ENCODE peak calls at places on chromosomes 6 and 20, in four cellular contexts. C is IMR-90, J is SK-N-SH, S is K562. U is an unnamed sample.

GRCh38 chr20:37282558-37282957 is 6.9 kb upstream of the MANBAL start:
- DNase-seq in J (no peak), C (peak; percentile 81), S (no peak), U (peak; percentile 79)

GRCh38 chr6:20166226-20166625 is 46.0 kb downstream of the MBOAT1 start:
- DNase-seq in C (no peak), J (no peak), S (no peak), U (no peak)

GRCh38 chr6:16354692-16355091 is 116.3 kb downstream of the GMPR start:
- DNase-seq in C (no peak), J (peak; percentile 61), S (no peak), U (no peak)

GRCh38 chr20:37394543-37395410 is 48.8 kb downstream of the SRC start:
- DNase-seq in C (no peak), S (no peak), J (peak; percentile 91), U (no peak)

GRCh38 chr20:17536944-17537444 is 5.8 kb upstream of the BFSP1 start:
- DNase-seq in C (peak; percentile 76), J (peak; percentile 78), S (peak; percentile 68), U (peak; percentile 90)

GRCh38 chr6:149925974-149926777 is 3.3 kb upstream of the RAET1G start:
- DNase-seq in J (peak; percentile 80), S (peak; percentile 78), C (peak; percentile 66), U (peak; percentile 33)

GRCh38 chr20:641516-641913 is 11.5 kb downstream of the SRXN1 start:
- DNase-seq in S (peak; percentile 71), J (peak; percentile 88), C (no peak), U (peak; percentile 86)

GRCh38 chr6:41284726-41285125 is 1.8 kb downstream of the TREM1 start:
- DNase-seq in S (peak; percentile 3), J (no peak), C (peak; percentile 20), U (no peak)

GRCh38 chr6:44020664-44021425 is 106.4 kb downstream of the MRPL14 start:
- DNase-seq in J (no peak), S (no peak), C (no peak), U (no peak)

GRCh38 chr6:133699986-133700385 is 188.9 kb upstream of the TCF21 start:
- DNase-seq in J (no peak), C (peak; percentile 35), S (no peak), U (no peak)

GRCh38 chr20:32762754-32763201 is 593 bp downstream of the DNMT3B start:
- DNase-seq in S (no peak), C (no peak), J (peak; percentile 78), U (no peak)

GRCh38 chr6:75376347-75377024 is 91.9 kb upstream of the TMEM30A start:
- DNase-seq in S (no peak), C (peak; percentile 60), J (no peak), U (peak; percentile 10)

GRCh38 chr6:51613558-51613957 is 473.9 kb downstream of the PKHD1 start:
- DNase-seq in S (no peak), J (no peak), C (no peak), U (no peak)

GRCh38 chr6:42068173-42068572 is 17.8 kb downstream of the TAF8 start:
- DNase-seq in S (no peak), C (no peak), J (no peak), U (no peak)

GRCh38 chr6:142702501-142703460 is 242.2 kb downstream of the HIVEP2 start:
- DNase-seq in J (peak; percentile 83), S (no peak), C (no peak), U (no peak)

GRCh38 chr20:5180933-5181332 is 54.1 kb downstream of the CDS2 start:
- DNase-seq in C (peak; percentile 69), J (no peak), S (no peak), U (no peak)

GRCh38 chr6:5898563-5898962 is 108.2 kb downstream of the NRN1 start:
- DNase-seq in S (peak; percentile 18), J (peak; percentile 20), C (no peak), U (no peak)

GRCh38 chr6:142155895-142156757 is 9.1 kb downstream of the VTA1 start:
- DNase-seq in J (peak; percentile 10), S (peak; percentile 24), C (peak; percentile 37), U (peak; percentile 26)

GRCh38 chr6:82818727-82819126 is 246.9 kb downstream of the UBE3D start:
- DNase-seq in S (no peak), J (no peak), C (peak; percentile 70), U (no peak)

GRCh38 chr6:140289186-140289585 is 914.7 kb upstream of the CITED2 start:
- DNase-seq in S (no peak), C (no peak), J (no peak), U (no peak)

GRCh38 chr6:3159805-3160781 is 2.7 kb upstream of the TUBB2A start:
- DNase-seq in J (no peak), C (no peak), S (peak; percentile 62), U (no peak)

GRCh38 chr6:99434702-99435530 is 9.8 kb upstream of the PNISR start:
- DNase-seq in S (peak; percentile 24), C (peak; percentile 44), J (peak; percentile 15), U (peak; percentile 19)

GRCh38 chr6:140441256-140441655 is 1066.8 kb upstream of the CITED2 start:
- DNase-seq in C (peak; percentile 63), S (no peak), J (peak; percentile 11), U (peak; percentile 23)

GRCh38 chr20:52312131-52312729 is 120.7 kb upstream of the ZFP64 start:
- DNase-seq in J (peak; percentile 70), S (peak; percentile 47), C (peak; percentile 60), U (peak; percentile 69)

GRCh38 chr6:166514196-166514595 is 72.3 kb downstream of the RAMACL start:
- DNase-seq in J (no peak), S (no peak), C (peak; percentile 4), U (no peak)

GRCh38 chr6:43181942-43182860 is at the start of gene CUL9:
- DNase-seq in C (peak; percentile 58), S (peak; percentile 94), J (peak; percentile 94), U (peak; percentile 66)

GRCh38 chr20:61253264-61253639 is 1.2 kb downstream of the CDH4 start:
- DNase-seq in S (no peak), C (peak; percentile 45), J (peak; percentile 69), U (peak; percentile 60)

GRCh38 chr6:139242457-139243240 is 49.1 kb downstream of the TXLNB start:
- DNase-seq in S (no peak), C (no peak), J (no peak), U (no peak)

GRCh38 chr6:44432227-44432626 is 44.7 kb downstream of the CDC5L start:
- DNase-seq in J (no peak), S (no peak), C (no peak), U (no peak)

GRCh38 chr6:75115501-75115900 is 90.4 kb downstream of the COL12A1 start:
- DNase-seq in C (peak; percentile 52), J (no peak), S (no peak), U (no peak)

GRCh38 chr6:158629376-158630221 is 14.9 kb downstream of the DYNLT1 start:
- DNase-seq in J (no peak), C (no peak), S (no peak), U (no peak)

GRCh38 chr6:11538049-11538798 is 675 bp downstream of the TMEM170B start:
- DNase-seq in S (peak; percentile 30), C (no peak), J (peak; percentile 70), U (peak; percentile 8)

GRCh38 chr6:16665992-16666391 is 95.3 kb downstream of the ATXN1 start:
- DNase-seq in C (no peak), J (no peak), S (no peak), U (no peak)

GRCh38 chr6:148273962-148274752 is 68.5 kb upstream of the SASH1 start:
- DNase-seq in J (no peak), C (peak; percentile 33), S (no peak), U (no peak)

GRCh38 chr6:31426395-31426794 is 23.0 kb downstream of the MICA start:
- DNase-seq in J (no peak), C (no peak), S (no peak), U (no peak)

GRCh38 chr20:61260905-61261304 is 8.8 kb downstream of the CDH4 start:
- DNase-seq in J (no peak), S (no peak), C (no peak), U (no peak)

DNA sequence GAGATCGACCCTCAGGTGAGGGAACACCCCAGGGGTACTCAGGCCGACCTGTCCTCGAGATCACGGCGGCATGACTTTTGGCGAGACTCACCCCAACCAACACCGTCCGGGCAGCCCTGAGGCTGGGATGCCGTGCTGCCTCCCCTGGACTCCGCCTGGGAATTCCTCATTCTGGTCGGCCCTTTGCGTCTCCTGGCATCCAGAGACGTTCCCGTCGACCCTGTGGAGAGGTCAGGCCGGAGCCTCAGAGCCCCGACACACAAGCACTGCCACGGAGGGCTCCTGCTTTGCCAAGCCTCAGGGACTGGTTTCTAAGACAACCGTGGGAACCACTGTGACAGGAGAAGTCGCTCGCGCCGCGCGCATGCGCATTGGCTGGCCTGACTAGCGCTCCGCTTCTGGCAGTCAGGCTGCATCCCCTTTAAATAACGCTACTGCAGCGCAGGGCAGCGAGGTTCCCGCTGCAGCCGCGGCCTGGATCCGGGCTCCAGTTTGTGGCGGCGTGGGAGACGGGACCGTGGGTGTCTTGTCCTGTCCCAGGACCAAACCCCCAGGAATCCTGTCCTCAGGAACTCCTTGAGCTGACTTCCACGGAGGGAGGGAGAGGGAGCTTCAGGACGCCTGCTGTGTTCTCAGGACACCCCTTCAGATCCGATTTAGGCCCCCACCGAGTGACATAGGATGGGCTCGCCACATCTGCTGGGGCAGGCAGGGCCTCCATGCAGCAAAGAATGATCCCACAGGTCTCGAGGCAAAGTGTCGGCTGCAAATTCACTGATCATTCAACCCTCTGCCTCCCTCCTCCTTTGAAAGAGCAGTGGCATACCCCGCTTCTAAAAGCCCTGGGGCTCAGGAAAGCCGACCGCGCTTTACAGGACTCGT is 163.2 kb upstream of the ZNF337 start:
- DNase-seq in S (peak; percentile 38), C (no peak), J (peak; percentile 77), U (peak; percentile 53)
- TF ChIP-seq RCOR1 in S (no peak), C (no peak), J (no peak), U (no peak)

GRCh38 chr20:19572031-19572430 is 186.0 kb upstream of the RIN2 start:
- DNase-seq in S (no peak), C (no peak), J (no peak), U (no peak)
- H3K9me3 ChIP-seq in S (no peaks in the 10 kb centered on the region), C (no peaks in the 10 kb centered on the region), J (no peaks in the 10 kb centered on the region), U (no peaks in the 10 kb centered on the region)

DNA sequence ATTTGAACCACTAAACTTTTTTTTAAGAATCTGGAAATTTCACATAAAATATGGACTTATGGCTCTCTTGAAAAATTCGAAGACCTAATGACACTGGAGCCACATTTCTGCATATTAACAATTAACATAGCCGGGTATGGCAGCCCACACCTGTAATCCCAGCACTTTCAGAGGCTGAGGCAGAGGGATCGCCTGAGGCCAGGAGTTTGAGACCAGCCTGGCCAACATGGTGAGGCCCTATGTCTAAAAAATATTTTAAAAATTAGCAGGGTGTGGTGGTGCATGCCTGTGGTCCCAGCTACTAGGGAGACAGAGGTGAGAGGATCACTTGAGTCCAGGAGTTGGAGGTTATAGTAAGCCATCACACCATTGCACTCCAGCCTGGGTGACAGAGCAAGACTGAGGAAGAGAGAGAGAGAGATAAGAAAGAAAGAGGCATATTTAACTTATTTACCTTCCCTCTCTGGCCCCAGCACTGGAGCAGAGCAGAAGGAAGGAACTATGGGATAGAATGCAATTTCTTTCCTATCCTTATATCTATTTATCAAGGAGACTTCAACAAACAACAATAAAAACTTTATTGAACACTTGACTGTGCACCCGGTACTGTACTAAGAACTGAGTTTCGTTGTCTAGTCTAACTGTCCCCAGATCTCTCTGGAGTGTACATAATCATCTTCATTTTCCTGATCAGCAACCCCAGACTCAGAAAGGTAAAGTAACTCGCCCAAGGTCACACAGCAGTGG is 63.6 kb upstream of the EYA2 start:
- DNase-seq in C (no peak), S (no peak), J (no peak), U (no peak)
- TF ChIP-seq RCOR1 in C (no peak), S (no peak), J (no peak), U (no peak)

DNA sequence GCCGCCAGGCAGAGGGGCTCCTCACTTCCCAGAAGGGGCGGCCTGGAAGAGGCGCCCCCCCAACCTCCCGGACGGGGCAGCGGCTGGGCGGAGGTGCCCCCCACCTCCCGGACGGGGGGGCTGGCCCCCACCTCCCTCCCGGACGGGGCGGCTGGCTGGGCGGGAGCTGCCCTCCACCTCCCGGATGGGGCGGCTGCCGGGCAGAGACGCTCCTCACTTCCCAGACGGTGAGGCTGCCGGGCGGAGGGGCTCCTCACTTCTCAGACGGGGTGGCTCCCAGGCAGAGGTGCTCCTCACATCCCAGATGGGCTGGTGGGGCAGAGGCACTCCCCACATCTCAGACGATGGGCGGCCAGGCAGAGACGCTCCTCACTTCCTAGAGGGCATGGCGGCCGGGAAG is 389.7 kb upstream of the EYS start:
- DNase-seq in S (no peak), J (no peak), C (no peak), U (no peak)
- H3K9me3 ChIP-seq in S (no peaks in the 10 kb centered on the region), J (no peaks in the 10 kb centered on the region), C (peaks cover 4% of the 10 kb centered on the region), U (no peaks in the 10 kb centered on the region)

U was measured in A549.